ENCODE peak calls at places on chromosomes 2 and 18, in five cellular contexts. D is tibial artery; E is B cell; P is occipital lobe; V is stimulated activated CD8-positive, alpha-beta memory T cell treated with anti-CD3 and anti-CD28 coated beads, Interleukin-7, amount 100 ng/mL, for 1 hour. O is an unnamed sample.

GRCh38 chr2:53235836-53236582 is 531.6 kb upstream of the CHAC2 start:
- DNase-seq in V (no peak), D (no peak), P (no peak), E (no peak), O (no peak)

GRCh38 chr2:59830601-59831000 is 722.9 kb downstream of the BCL11A start:
- DNase-seq in E (no peak), V (no peak), D (no peak), P (no peak), O (no peak)

GRCh38 chr2:160194351-160194750 is 5.7 kb downstream of the ITGB6 start:
- DNase-seq in P (no peak), D (no peak), E (no peak), V (no peak), O (no peak)

GRCh38 chr2:139389391-139389790 is 609.2 kb upstream of the NXPH2 start:
- DNase-seq in E (no peak), D (no peak), V (no peak), P (no peak), O (no peak)

GRCh38 chr18:51385270-51385669 is 187.8 kb upstream of the MEX3C start:
- DNase-seq in V (no peak), D (no peak), E (no peak), P (no peak), O (no peak)

GRCh38 chr2:216862628-216863027 is 2.8 kb upstream of the TNP1 start:
- DNase-seq in E (no peak), V (no peak), D (no peak), P (no peak), O (no peak)

GRCh38 chr2:46706264-46706983 is 209.2 kb downstream of the MCFD2 start:
- DNase-seq in P (no peak), E (no peak), D (no peak), V (no peak), O (no peak)

GRCh38 chr2:225630824-225631533 is 231.5 kb downstream of the NYAP2 start:
- DNase-seq in D (no peak), E (no peak), P (no peak), V (no peak), O (no peak)

GRCh38 chr2:9782197-9782719 is 61.0 kb upstream of the TAF1B start:
- DNase-seq in V (no peak), E (no peak), P (no peak), D (no peak), O (peak)

GRCh38 chr2:237590272-237591020 is at the start of gene RAB17:
- DNase-seq in V (no peak), E (no peak), P (no peak), D (no peak), O (no peak)

GRCh38 chr18:48279312-48279711 is 129.9 kb downstream of the ZBTB7C start:
- DNase-seq in E (no peak), D (no peak), P (no peak), V (no peak), O (no peak)

GRCh38 chr18:9876867-9877654 is 8.7 kb upstream of the TXNDC2 start:
- DNase-seq in P (no peak), V (no peak), E (no peak), D (peak), O (no peak)

GRCh38 chr2:29130295-29130694 is 15.1 kb downstream of the CLIP4 start:
- DNase-seq in E (no peak), P (no peak), D (no peak), V (no peak), O (no peak)

GRCh38 chr2:54468643-54469042 is 12.5 kb downstream of the SPTBN1 start:
- DNase-seq in P (no peak), D (no peak), E (no peak), V (no peak), O (no peak)

GRCh38 chr2:26347286-26347865 is 787 bp upstream of the ADGRF3 start:
- DNase-seq in P (no peak), E (no peak), V (no peak), D (no peak), O (no peak)

GRCh38 chr18:72999971-73000607 is 132.3 kb upstream of the NETO1 start:
- DNase-seq in E (no peak), P (no peak), V (no peak), D (no peak), O (no peak)

GRCh38 chr18:62183578-62184195 is 3.2 kb downstream of the PIGN start:
- DNase-seq in V (no peak), E (peak), P (no peak), D (no peak), O (peak)

GRCh38 chr2:40041983-40042382 is 262.9 kb upstream of the THUMPD2 start:
- DNase-seq in P (no peak), V (no peak), D (no peak), E (no peak), O (no peak)

O was measured in activated CD4-positive, alpha-beta T cell treated with anti-CD3 and anti-CD28 coated beads for 4 hours.